ENCODE peak calls at places on chromosomes 2 and 18, in four cellular contexts. Q, O, V and W are unnamed samples.

GRCh38 chr2:70905443-70905842 is 30.3 kb upstream of the ATP6V1B1 start:
- DNase-seq in Q (no peak), O (no peak), V (no peak), W (no peak)

GRCh38 chr2:97766567-97766966 is 53.2 kb downstream of the ZAP70 start:
- DNase-seq in Q (no peak), O (no peak), V (no peak), W (no peak)

GRCh38 chr2:128028668-128029054 is 802 bp upstream of the SAP130 start:
- DNase-seq in Q (no peak), O (peak; percentile 41), V (no peak), W (no peak)

GRCh38 chr2:152693033-152693432 is 24.2 kb downstream of the PRPF40A start:
- DNase-seq in Q (no peak), O (no peak), V (no peak), W (no peak)

GRCh38 chr2:218711550-218711929 is 905 bp downstream of the TTLL4 start:
- DNase-seq in Q (no peak), O (no peak), V (no peak), W (no peak)

GRCh38 chr2:151289972-151290335 is 486 bp upstream of the NMI start:
- DNase-seq in Q (no peak), O (no peak), V (no peak), W (no peak)

GRCh38 chr2:239792649-239793010 is 232.5 kb downstream of the NDUFA10 start:
- DNase-seq in Q (no peak), O (no peak), V (no peak), W (no peak)

GRCh38 chr2:118224144-118224887 is 136.0 kb downstream of the INSIG2 start:
- DNase-seq in Q (peak; percentile 11), O (peak; percentile 8), V (no peak), W (peak; percentile 16)

GRCh38 chr2:11677146-11678055 is 7.4 kb upstream of the NTSR2 start:
- DNase-seq in Q (no peak), O (no peak), V (no peak), W (no peak)

GRCh38 chr2:71348302-71348701 is 16.7 kb downstream of the ZNF638 start:
- DNase-seq in Q (no peak), O (peak; percentile 54), V (peak; percentile 53), W (no peak)

GRCh38 chr2:124609667-124610066 is 584.6 kb downstream of the CNTNAP5 start:
- DNase-seq in Q (no peak), O (no peak), V (no peak), W (no peak)

GRCh38 chr2:218074031-218074430 is 5.0 kb downstream of the RUFY4 start:
- DNase-seq in Q (no peak), O (peak; percentile 53), V (no peak), W (no peak)

GRCh38 chr2:59167514-59167913 is 926.4 kb upstream of the FANCL start:
- DNase-seq in Q (no peak), O (no peak), V (no peak), W (no peak)

GRCh38 chr2:151333083-151333482 is 24.3 kb upstream of the TNFAIP6 start:
- DNase-seq in Q (no peak), O (no peak), V (no peak), W (no peak)

GRCh38 chr2:179521944-179522343 is 257.3 kb upstream of the SESTD1 start:
- DNase-seq in Q (no peak), O (no peak), V (no peak), W (no peak)

GRCh38 chr18:3912705-3913104 is 462.7 kb downstream of the TGIF1 start:
- DNase-seq in Q (no peak), O (no peak), V (no peak), W (no peak)